ENCODE peak calls at places on chromosomes 11 and 22, in six cellular contexts. X, D, Z, H, R and S are unnamed samples.

GRCh38 chr11:114061053-114062049 is 1.8 kb downstream of the ZBTB16 start:
- DNase-seq in X (peak; percentile 57), D (peak; percentile 72), Z (no peak), H (no peak), R (no peak), S (no peak)

GRCh38 chr11:19680824-19681368 is 31.7 kb upstream of the NAV2 start:
- DNase-seq in X (peak; percentile 72), D (no peak), Z (no peak), H (no peak), R (peak; percentile 20), S (no peak)

GRCh38 chr22:26592368-26593015 is 2.6 kb upstream of the TPST2 start:
- DNase-seq in X (no peak), D (no peak), Z (peak; percentile 96), H (no peak), R (no peak), S (no peak)

GRCh38 chr11:128365044-128365443 is 222.3 kb downstream of the ETS1 start:
- DNase-seq in X (peak; percentile 81), D (no peak), Z (peak; percentile 29), H (no peak), R (peak; percentile 62), S (peak; percentile 47)

GRCh38 chr11:57546869-57547518 is 9.6 kb downstream of the SMTNL1 start:
- DNase-seq in X (peak; percentile 81), D (peak; percentile 35), Z (peak; percentile 29), H (no peak), R (peak; percentile 62), S (no peak)

GRCh38 chr22:37488337-37489135 is 2.4 kb upstream of the MFNG start:
- DNase-seq in X (no peak), D (no peak), Z (no peak), H (no peak), R (no peak), S (no peak)

GRCh38 chr11:117849781-117850414 is 25.4 kb upstream of the FXYD2 start:
- DNase-seq in X (no peak), D (no peak), Z (no peak), H (no peak), R (no peak), S (no peak)

GRCh38 chr22:28799834-28800307 is 498 bp downstream of the XBP1 start:
- DNase-seq in X (peak; percentile 83), D (peak; percentile 84), Z (peak; percentile 33), H (no peak), R (peak; percentile 35), S (peak; percentile 68)

GRCh38 chr11:17635551-17635938 is 83.8 kb upstream of the MYOD1 start:
- DNase-seq in X (no peak), D (peak; percentile 19), Z (no peak), H (no peak), R (no peak), S (peak; percentile 40)

GRCh38 chr11:4064278-4064955 is 30.2 kb upstream of the RRM1 start:
- DNase-seq in X (no peak), D (no peak), Z (no peak), H (no peak), R (no peak), S (no peak)

GRCh38 chr22:29011200-29011867 is 50.3 kb downstream of the C22orf31 start:
- DNase-seq in X (no peak), D (no peak), Z (no peak), H (no peak), R (no peak), S (no peak)

DNA sequence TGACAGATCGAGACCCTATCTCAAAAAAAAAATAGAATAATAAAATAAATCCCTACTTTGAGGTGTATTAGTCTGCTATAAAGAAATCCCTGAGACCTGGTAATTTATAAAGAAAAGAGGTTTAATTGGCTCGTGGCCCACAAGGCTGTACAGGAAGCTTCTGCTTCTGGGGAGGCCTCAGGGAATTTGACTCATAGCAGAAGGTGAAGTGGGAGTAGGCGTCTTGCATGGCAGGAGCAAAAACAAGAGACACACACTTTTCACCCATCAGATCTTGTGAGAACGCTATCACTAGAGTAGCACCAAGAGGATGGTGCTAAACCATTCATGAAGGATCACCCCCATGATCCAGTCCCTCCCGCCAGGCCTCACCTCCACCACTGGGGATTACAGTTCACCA is 29.2 kb downstream of the CDPF1 start:
- DNase-seq in X (peak; percentile 5), D (no peak), Z (no peak), H (no peak), R (no peak), S (no peak)
- H3K9ac ChIP-seq in X (no peak overlapping the region), D (no peak overlapping the region), Z (no peak overlapping the region), H (no peak overlapping the region), R (no peak overlapping the region), S (no peak overlapping the region)

GRCh38 chr11:69064394-69064957 is 15.7 kb downstream of the TPCN2 start:
- DNase-seq in X (no peak), D (no peak), Z (no peak), H (no peak), R (no peak), S (no peak)

GRCh38 chr11:69065136-69065710 is 16.5 kb downstream of the TPCN2 start:
- DNase-seq in X (no peak), D (no peak), Z (no peak), H (no peak), R (no peak), S (no peak)

GRCh38 chr11:69067200-69067599 is 18.5 kb downstream of the TPCN2 start:
- DNase-seq in X (no peak), D (no peak), Z (no peak), H (no peak), R (no peak), S (no peak)

GRCh38 chr11:69063671-69064260 is 15.0 kb downstream of the TPCN2 start:
- DNase-seq in X (no peak), D (no peak), Z (no peak), H (no peak), R (no peak), S (no peak)

DNA sequence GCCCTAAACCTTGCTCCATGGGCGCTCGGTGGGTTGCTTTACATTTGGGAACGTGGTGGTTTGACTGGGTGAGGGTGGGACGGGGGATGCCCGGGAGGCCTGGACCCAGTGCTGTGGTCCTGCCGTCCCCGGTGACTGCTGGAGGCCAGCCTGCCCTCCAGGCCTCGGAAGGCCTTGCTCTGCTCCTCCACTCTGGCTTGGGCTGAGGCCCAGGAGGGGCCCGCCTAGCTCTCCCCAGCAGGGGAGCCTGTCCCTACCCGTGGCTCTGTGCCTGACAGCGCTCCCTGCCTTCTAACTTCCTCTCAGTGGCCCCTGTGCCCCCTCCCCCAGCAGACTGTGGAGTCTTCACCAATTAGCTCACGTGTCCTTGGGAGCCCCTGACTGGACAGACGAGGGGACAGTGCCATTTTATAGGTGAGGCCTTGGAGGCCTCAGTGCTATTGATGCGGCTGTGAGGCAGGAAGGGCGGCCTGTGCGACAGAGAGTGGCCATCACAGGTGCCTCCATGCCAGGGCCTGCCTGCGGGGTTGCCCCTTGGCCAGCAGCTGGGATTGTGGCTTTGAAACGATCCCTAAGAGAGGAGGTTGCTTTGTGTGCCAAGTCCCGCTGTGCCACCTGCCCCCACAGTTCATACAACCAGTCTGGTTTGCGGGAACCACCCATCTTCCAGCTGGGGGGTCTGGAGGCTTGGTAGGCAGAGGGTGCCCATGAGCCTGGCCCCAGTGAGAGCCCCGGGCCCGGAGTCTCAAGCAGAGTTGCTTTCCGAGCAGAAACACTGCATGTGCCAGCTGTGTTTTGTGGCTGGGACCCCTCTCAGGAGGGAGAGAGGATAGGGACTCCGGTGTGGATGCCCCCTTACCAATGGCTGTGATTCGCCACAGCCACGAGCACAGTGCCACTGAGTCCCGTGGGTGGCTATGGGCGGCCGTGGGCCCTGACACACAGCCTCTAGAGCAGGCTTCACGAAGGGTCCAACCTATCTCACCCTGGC is 17.7 kb downstream of the TPCN2 start:
- DNase-seq in X (no peak), D (no peak), Z (no peak), H (no peak), R (no peak), S (no peak)
- H4K20me1 ChIP-seq in X (no peaks in the 10 kb centered on the region), D (no peaks in the 10 kb centered on the region), Z (no peaks in the 10 kb centered on the region), H (no peaks in the 10 kb centered on the region), R (no peaks in the 10 kb centered on the region), S (peaks cover 52% of the 10 kb centered on the region)

GRCh38 chr11:6057452-6057851 is 26.9 kb upstream of the OR56A1 start:
- DNase-seq in X (no peak), D (no peak), Z (no peak), H (no peak), R (no peak), S (no peak)

GRCh38 chr11:6067502-6067901 is 36.9 kb upstream of the OR56A1 start:
- DNase-seq in X (no peak), D (no peak), Z (no peak), H (no peak), R (no peak), S (no peak)

GRCh38 chr11:6061475-6061874 is 30.9 kb upstream of the OR56A1 start:
- DNase-seq in X (peak; percentile 7), D (no peak), Z (no peak), H (no peak), R (no peak), S (no peak)

DNA sequence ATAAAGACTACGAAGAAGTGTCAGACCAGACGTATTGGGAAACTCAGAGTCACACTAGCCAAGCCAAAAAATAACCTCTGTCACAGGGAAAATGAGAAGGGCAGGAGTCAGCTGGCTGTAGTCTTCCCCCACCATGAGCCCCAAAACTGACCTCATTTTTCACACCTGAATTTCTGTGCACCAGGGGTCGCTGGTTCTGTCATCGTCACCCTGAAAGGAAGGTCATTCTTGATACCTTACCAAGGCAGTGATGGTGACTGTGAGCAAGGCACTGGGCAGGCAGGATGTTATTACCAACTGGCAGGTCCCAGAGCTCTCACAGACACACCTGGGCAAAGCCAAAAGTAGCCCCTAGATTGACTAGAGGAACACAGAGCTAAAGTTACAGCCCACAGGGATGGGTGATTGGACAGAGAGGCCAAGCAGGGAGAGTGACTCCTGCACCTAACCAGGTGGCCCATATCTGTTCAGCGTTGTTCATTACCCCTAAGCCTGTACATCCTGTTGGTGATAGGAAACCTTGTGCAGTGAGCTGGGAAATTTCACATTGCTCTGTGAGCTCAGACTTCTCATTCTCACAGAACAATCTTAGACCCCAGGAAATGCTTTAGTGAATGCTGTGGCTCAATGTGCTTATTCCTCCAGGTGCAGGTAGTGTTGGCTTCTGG is 32.3 kb upstream of the OR56A1 start:
- DNase-seq in X (no peak), D (no peak), Z (no peak), H (no peak), R (no peak), S (peak; percentile 58)
- H3K9me2 ChIP-seq in X (no peaks in the 10 kb centered on the region), D (no peaks in the 10 kb centered on the region), Z (no peaks in the 10 kb centered on the region), H (no peaks in the 10 kb centered on the region), R (no peaks in the 10 kb centered on the region), S (no peaks in the 10 kb centered on the region)

DNA sequence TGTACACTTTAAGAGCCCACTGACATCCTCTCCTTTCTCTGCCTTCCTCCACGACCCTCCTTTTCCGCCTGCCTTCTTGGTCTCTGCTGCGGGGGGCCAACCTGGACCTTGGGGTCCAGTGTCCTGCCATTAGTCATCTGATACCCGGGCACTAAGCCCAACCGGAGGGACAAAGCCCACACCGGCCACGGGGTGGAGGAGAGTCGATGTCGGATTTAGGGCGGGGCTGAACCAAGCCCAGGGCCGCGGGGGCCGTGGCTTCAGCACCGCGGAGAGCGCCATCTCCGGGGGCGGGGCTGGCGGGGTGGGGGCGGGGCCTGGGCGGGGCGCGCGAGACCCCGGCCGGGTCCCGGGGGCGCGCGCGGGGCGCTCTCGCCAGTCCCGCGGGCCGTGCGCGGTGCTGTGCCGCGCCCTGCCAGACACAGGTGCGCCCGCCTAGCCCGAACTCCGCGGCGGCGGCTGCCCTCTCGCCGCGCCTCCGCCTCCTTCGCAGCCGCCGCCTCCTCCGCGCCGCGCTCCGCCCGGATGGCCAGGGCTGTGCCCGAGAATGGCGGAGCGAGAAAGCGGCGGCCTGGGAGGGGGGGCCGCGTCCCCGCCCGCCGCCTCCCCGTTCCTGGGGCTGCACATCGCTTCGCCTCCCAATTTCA is at the start of gene MAPK8IP1:
- DNase-seq in X (peak; percentile 64), D (peak; percentile 97), Z (peak; percentile 76), H (no peak), R (peak; percentile 41), S (peak; percentile 84)
- H3K9ac ChIP-seq in X (no peak within 1 kb of the TSS), D (peak within 1 kb of the TSS; percentile 14), Z (no peak within 1 kb of the TSS), H (no peak within 1 kb of the TSS), R (no peak within 1 kb of the TSS), S (peak within 1 kb of the TSS; percentile 58)